ENCODE peak calls at places on chromosomes 11 and 22, in four cellular contexts. O, H, Q and D are unnamed samples.

GRCh38 chr11:80686889-80687288 is 1246.1 kb upstream of the TENM4 start:
- DNase-seq in O (no peak), H (no peak), Q (no peak), D (no peak)

GRCh38 chr11:59456661-59457060 is at the start of gene OR4D6:
- DNase-seq in O (no peak), H (no peak), Q (no peak), D (no peak)

GRCh38 chr22:47091241-47091691 is 328.8 kb downstream of the TBC1D22A start:
- DNase-seq in O (no peak), H (no peak), Q (no peak), D (no peak)

GRCh38 chr11:69425444-69425843 is 56.0 kb upstream of the LINC01488 start:
- DNase-seq in O (no peak), H (no peak), Q (no peak), D (no peak)

GRCh38 chr11:103947566-103947919 is 88.9 kb upstream of the DDI1 start:
- DNase-seq in O (no peak), H (no peak), Q (no peak), D (no peak)

GRCh38 chr11:75938543-75938942 is 123.5 kb downstream of the UVRAG start:
- DNase-seq in O (no peak), H (no peak), Q (no peak), D (no peak)

GRCh38 chr11:117823294-117823940 is 1.1 kb downstream of the FXYD2 start:
- DNase-seq in O (peak), H (no peak), Q (no peak), D (peak)

GRCh38 chr22:31707519-31707918 is 42.4 kb downstream of the PRR14L start:
- DNase-seq in O (no peak), H (no peak), Q (no peak), D (no peak)

GRCh38 chr11:68099057-68099456 is 22.1 kb downstream of the CHKA start:
- DNase-seq in O (no peak), H (no peak), Q (no peak), D (no peak)

GRCh38 chr11:117882539-117882938 is 6.1 kb upstream of the FXYD6 start:
- DNase-seq in O (no peak), H (no peak), Q (no peak), D (no peak)

GRCh38 chr11:126474888-126475626 is 119.6 kb downstream of the ST3GAL4 start:
- DNase-seq in O (no peak), H (no peak), Q (peak), D (no peak)

GRCh38 chr22:39997939-39998726 is 3.4 kb downstream of the FAM83F start:
- DNase-seq in O (peak), H (no peak), Q (no peak), D (peak)

GRCh38 chr11:8942518-8943066 is at the start of gene ASCL3:
- DNase-seq in O (no peak), H (no peak), Q (no peak), D (no peak)

GRCh38 chr11:58796333-58797049 is 48.0 kb downstream of the GLYATL2 start:
- DNase-seq in O (peak), H (no peak), Q (no peak), D (no peak)

GRCh38 chr11:45651841-45652745 is 13.3 kb downstream of the CHST1 start:
- DNase-seq in O (no peak), H (no peak), Q (no peak), D (no peak)

GRCh38 chr22:23984430-23984829 is 4.5 kb downstream of the GSTT2 start:
- DNase-seq in O (peak), H (no peak), Q (no peak), D (peak)

GRCh38 chr11:35390737-35391682 is 28.3 kb downstream of the SLC1A2 start:
- DNase-seq in O (no peak), H (peak), Q (peak), D (peak)

GRCh38 chr11:117044287-117045035 is 53.8 kb downstream of the SIK3 start:
- DNase-seq in O (no peak), H (no peak), Q (no peak), D (no peak)

GRCh38 chr11:34284836-34285235 is 73.0 kb downstream of the ABTB2 start:
- DNase-seq in O (no peak), H (no peak), Q (no peak), D (no peak)

GRCh38 chr22:45768490-45768889 is 96.9 kb downstream of the ATXN10 start:
- DNase-seq in O (no peak), H (no peak), Q (no peak), D (no peak)

GRCh38 chr11:43833657-43834073 is 47.0 kb upstream of the ALKBH3 start:
- DNase-seq in O (no peak), H (no peak), Q (peak), D (no peak)

GRCh38 chr11:67281552-67282150 is 7.5 kb upstream of the ANKRD13D start:
- DNase-seq in O (no peak), H (no peak), Q (no peak), D (no peak)

GRCh38 chr11:61972112-61972795 is 4.8 kb upstream of the FTH1 start:
- DNase-seq in O (no peak), H (no peak), Q (no peak), D (no peak)

GRCh38 chr22:30202531-30203006 is 44.0 kb downstream of the LIF start:
- DNase-seq in O (no peak), H (no peak), Q (no peak), D (no peak)

DNA sequence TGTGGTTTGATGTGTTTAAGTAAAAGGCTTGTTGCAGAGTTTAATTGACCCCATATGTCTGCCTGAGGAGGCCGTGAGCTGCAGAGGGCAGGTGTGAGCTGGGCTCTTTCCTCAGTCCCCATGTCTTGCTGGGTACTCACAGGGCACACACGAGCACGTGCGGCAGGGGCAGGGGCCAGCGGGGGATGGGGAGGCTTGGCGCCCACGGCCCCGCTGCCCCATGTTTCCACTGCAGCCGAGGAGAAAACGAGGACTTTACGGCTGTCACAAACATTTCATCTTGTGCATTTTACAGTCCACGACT is 24.7 kb upstream of the CCDC188 start:
- DNase-seq in O (no peak), H (no peak), Q (no peak), D (no peak)
- TF ChIP-seq ESRRA in O (no peak), H (no peak), Q (no peak), D (no peak)

GRCh38 chr11:121109916-121110656 is 9.0 kb downstream of the TECTA start:
- DNase-seq in O (no peak), H (no peak), Q (no peak), D (no peak)

GRCh38 chr11:121113611-121114010 is 12.6 kb downstream of the TECTA start:
- DNase-seq in O (no peak), H (no peak), Q (no peak), D (no peak)

GRCh38 chr11:121108413-121108812 is 7.4 kb downstream of the TECTA start:
- DNase-seq in O (no peak), H (no peak), Q (no peak), D (no peak)

GRCh38 chr11:121111053-121111724 is 10.1 kb downstream of the TECTA start:
- DNase-seq in O (no peak), H (no peak), Q (no peak), D (no peak)

GRCh38 chr11:121112498-121113455 is 11.7 kb downstream of the TECTA start:
- DNase-seq in O (peak), H (no peak), Q (peak), D (peak)
- TF ChIP-seq ESRRA in O (no peak), H (no peak), Q (no peak), D (no peak)

GRCh38 chr22:22710719-22711531 is 66.5 kb downstream of the GGTLC2 start:
- DNase-seq in O (peak), H (no peak), Q (peak), D (peak)
- TF ChIP-seq ESRRA in O (no peak), H (no peak), Q (no peak), D (no peak)

GRCh38 chr22:20390394-20390907 is 3.5 kb upstream of the ZNF74 start:
- DNase-seq in O (no peak), H (no peak), Q (no peak), D (no peak)

GRCh38 chr22:20391222-20391621 is 2.7 kb upstream of the ZNF74 start:
- DNase-seq in O (no peak), H (no peak), Q (no peak), D (no peak)

GRCh38 chr22:20388200-20388599 is 5.8 kb upstream of the ZNF74 start:
- DNase-seq in O (no peak), H (no peak), Q (no peak), D (no peak)

GRCh38 chr22:20386972-20387371 is 7.0 kb upstream of the ZNF74 start:
- DNase-seq in O (no peak), H (no peak), Q (no peak), D (no peak)

DNA sequence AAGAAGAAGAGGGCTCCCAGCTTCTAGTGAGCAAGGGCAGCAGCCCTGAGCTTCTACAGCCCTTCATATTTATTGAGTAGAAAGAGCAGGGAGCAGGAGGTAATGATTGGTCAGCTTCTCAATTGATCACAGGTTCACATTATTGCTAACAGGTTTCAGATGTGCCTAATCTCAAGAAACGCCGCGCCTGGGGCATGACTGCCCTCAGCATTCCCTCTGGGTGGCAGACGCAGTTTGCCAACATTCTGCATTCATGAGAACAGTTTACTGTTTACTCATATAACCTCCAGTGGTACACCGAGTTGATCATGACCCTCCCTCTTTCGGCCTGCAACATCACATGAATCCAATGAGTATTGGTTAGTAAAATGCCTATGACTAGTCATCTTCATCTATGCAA is 4.7 kb upstream of the ZNF74 start:
- DNase-seq in O (no peak), H (no peak), Q (no peak), D (no peak)
- TF ChIP-seq ESRRA in O (no peak), H (no peak), Q (no peak), D (no peak)

GRCh38 chr11:132721526-132721925 is 810.8 kb downstream of the OPCML start:
- DNase-seq in O (no peak), H (no peak), Q (no peak), D (no peak)

GRCh38 chr11:132716037-132716436 is 816.3 kb downstream of the OPCML start:
- DNase-seq in O (no peak), H (no peak), Q (no peak), D (no peak)

GRCh38 chr11:132719684-132720083 is 812.6 kb downstream of the OPCML start:
- DNase-seq in O (no peak), H (no peak), Q (no peak), D (no peak)

GRCh38 chr11:132717824-132718223 is 814.5 kb downstream of the OPCML start:
- DNase-seq in O (no peak), H (no peak), Q (no peak), D (no peak)

GRCh38 chr11:132718711-132719641 is 813.3 kb downstream of the OPCML start:
- DNase-seq in O (no peak), H (no peak), Q (no peak), D (no peak)
- TF ChIP-seq ESRRA in O (no peak), H (no peak), Q (no peak), D (no peak)

DNA sequence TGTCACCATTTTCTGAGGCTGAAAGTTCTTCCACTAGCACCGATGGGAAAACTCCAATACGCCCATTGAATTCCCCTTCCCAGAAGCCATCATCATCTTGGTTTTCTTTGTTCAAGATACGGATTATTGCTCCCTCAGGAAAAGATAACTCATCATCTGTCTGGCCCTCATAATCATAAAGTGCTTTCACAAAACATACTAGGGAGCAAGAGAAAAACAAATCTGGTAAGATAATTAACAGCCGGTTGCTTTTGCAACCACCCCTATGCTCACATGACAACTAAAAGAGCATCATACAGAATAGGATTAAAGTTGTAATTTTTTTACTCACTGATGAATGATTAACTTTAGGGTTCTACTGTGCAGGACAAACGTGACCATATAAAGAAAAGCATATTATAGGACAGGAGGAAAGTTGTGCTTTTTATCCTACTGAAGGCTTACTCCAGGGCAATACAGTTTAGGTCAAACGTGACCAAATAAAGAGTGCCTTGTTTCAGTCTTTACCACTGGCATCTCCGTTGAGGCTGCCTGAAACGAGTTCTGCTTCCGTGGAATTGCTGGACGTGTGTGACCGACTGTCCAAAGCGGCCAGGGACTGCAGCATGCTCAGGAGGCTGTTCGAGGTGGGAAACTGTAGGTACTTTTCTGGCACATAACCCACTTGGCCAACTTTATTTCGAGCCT is 28.6 kb downstream of the ATG16L2 start:
- DNase-seq in O (no peak), H (no peak), Q (no peak), D (no peak)
- TF ChIP-seq ESRRA in O (no peak), H (no peak), Q (no peak), D (no peak)

DNA sequence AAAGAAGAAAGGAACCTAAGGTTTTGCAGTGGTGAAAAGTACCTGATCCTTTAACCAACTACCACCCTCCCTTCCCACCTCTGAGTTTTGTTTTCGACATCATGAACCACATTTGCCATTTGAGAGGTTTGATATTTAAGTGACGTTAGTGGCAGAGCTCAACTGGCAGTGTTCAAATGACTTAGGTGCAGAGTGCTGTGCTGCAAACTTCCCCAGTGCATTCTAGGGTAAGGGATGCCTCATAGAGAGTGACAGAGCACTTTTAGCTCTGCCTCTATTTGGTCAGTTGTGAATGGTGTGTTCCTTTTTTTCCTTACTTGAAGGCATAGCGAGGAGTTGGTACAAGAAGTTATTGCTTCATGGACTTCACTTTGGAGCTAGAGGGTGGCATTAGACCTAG is 9.4 kb downstream of the BMAL1 start:
- DNase-seq in O (no peak), H (no peak), Q (no peak), D (no peak)
- TF ChIP-seq ESRRA in O (no peak), H (no peak), Q (no peak), D (no peak)

DNA sequence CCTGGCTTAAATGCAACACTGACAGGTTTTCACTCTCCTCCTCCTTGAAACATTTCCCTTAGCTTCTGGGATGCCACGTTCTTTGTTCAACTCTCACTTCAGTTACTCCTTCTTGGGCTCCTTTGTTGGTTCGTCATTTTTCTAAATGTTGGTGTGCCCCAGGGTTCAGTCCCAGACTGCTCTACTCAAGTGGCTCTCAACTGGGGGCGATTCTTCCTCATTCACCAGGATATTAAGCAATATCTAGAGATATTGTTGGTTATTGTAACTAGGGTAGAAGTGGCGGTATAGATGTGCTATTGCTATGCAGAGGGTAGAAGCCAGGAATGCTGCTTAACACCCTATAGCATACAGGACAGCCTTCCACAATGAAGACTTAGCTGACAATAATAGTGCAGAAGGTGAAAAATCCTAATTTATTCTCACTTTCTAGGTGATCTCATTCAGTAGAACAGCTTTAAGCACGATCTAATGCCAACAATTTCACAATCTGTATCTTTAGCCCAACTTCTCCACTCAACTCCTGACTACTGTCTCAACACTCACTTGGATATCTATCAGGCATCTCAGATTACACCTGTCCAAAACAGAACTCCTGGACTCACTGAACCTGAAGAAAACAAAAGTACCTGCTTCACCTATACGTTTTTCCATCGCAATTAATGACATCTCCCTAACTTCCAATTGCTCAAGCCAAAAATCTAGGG is 4.6 kb downstream of the NUP160 start:
- DNase-seq in O (no peak), H (no peak), Q (no peak), D (no peak)
- TF ChIP-seq ESRRA in O (no peak), H (no peak), Q (no peak), D (no peak)

DNA sequence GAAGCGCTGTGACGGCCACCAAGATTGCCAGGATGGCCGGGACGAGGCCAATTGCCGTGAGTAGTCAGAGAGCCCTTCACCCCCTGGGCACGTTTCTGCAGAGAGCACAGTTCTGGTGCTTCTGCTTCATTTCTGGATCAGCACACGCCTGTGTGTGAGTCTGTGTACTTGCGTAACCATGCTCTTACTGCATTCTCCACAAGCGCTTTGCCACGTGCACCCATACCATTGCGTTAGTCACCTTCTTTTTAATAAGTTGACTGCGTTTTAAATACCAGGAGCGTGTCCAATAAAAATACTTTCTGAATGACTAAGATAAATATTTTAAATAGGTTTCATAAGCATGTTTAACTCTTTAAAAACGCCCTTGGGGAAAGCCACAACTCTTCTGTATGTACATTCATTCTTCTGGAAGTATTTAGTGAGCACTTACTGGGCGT is 143.0 kb upstream of the SORL1-AS1 start:
- DNase-seq in O (no peak), H (no peak), Q (no peak), D (peak)
- TF ChIP-seq ESRRA in O (no peak), H (no peak), Q (no peak), D (no peak)